ENCODE peak calls at places on chromosomes 11 and 22, in four cellular contexts. One of them, this sample, is unnamed.

GRCh38 chr11:119533931-119534694 is 111.1 kb upstream of the THY1 start:
- DNase-seq in brain microvascular endothelial cell: peak; percentile 67
- DNase-seq in GM12878: peak; percentile 13
- DNase-seq in transverse colon: peak; percentile 74
- DNase-seq in this sample: peak; percentile 55

GRCh38 chr11:132898021-132898420 is 634.3 kb downstream of the OPCML start:
- DNase-seq in brain microvascular endothelial cell: peak; percentile 76
- DNase-seq in GM12878: no peak
- DNase-seq in transverse colon: no peak
- DNase-seq in this sample: no peak

GRCh38 chr22:29205598-29206371 is at the start of gene EMID1:
- DNase-seq in brain microvascular endothelial cell: no peak
- DNase-seq in GM12878: no peak
- DNase-seq in transverse colon: peak; percentile 47
- DNase-seq in this sample: peak; percentile 67

GRCh38 chr22:30221121-30221992 is 25.2 kb downstream of the LIF start:
- DNase-seq in brain microvascular endothelial cell: no peak
- DNase-seq in GM12878: peak; percentile 56
- DNase-seq in transverse colon: peak; percentile 46
- DNase-seq in this sample: peak; percentile 72

GRCh38 chr11:58650496-58650895 is 28.0 kb downstream of the CNTF start:
- DNase-seq in brain microvascular endothelial cell: no peak
- DNase-seq in GM12878: no peak
- DNase-seq in transverse colon: no peak
- DNase-seq in this sample: no peak

GRCh38 chr11:9347100-9347499 is 32.7 kb upstream of the TMEM41B start:
- DNase-seq in brain microvascular endothelial cell: no peak
- DNase-seq in GM12878: no peak
- DNase-seq in transverse colon: no peak
- DNase-seq in this sample: no peak

GRCh38 chr22:48798281-48799226 is 1029.1 kb downstream of the BRD1 start:
- DNase-seq in brain microvascular endothelial cell: no peak
- DNase-seq in GM12878: no peak
- DNase-seq in transverse colon: no peak
- DNase-seq in this sample: no peak

GRCh38 chr11:46238078-46238966 is 39.1 kb upstream of the CREB3L1 start:
- DNase-seq in brain microvascular endothelial cell: peak; percentile 25
- DNase-seq in GM12878: no peak
- DNase-seq in transverse colon: peak; percentile 73
- DNase-seq in this sample: peak; percentile 54

GRCh38 chr11:23021287-23021863 is 161.1 kb upstream of the CCDC179 start:
- DNase-seq in brain microvascular endothelial cell: peak; percentile 31
- DNase-seq in GM12878: no peak
- DNase-seq in transverse colon: peak; percentile 11
- DNase-seq in this sample: no peak

GRCh38 chr11:124115782-124116616 is 749 bp downstream of the VWA5A start:
- DNase-seq in brain microvascular endothelial cell: no peak
- DNase-seq in GM12878: no peak
- DNase-seq in transverse colon: peak; percentile 43
- DNase-seq in this sample: no peak

GRCh38 chr11:46977038-46977818 is 40.7 kb downstream of the CSTPP1 start:
- DNase-seq in brain microvascular endothelial cell: no peak
- DNase-seq in GM12878: no peak
- DNase-seq in transverse colon: no peak
- DNase-seq in this sample: no peak

GRCh38 chr22:35212020-35212419 is 45.3 kb upstream of the HMGXB4 start:
- DNase-seq in brain microvascular endothelial cell: peak; percentile 15
- DNase-seq in GM12878: no peak
- DNase-seq in transverse colon: no peak
- DNase-seq in this sample: no peak

GRCh38 chr22:41094036-41094435 is 1.6 kb downstream of the EP300 start:
- DNase-seq in brain microvascular endothelial cell: peak; percentile 16
- DNase-seq in GM12878: no peak
- DNase-seq in transverse colon: peak; percentile 39
- DNase-seq in this sample: no peak

GRCh38 chr11:69232821-69233760 is 60.9 kb upstream of the MYEOV start:
- DNase-seq in brain microvascular endothelial cell: no peak
- DNase-seq in GM12878: no peak
- DNase-seq in transverse colon: no peak
- DNase-seq in this sample: no peak

GRCh38 chr11:114354076-114354475 is 46.2 kb downstream of the C11orf71 start:
- DNase-seq in brain microvascular endothelial cell: peak; percentile 98
- DNase-seq in GM12878: no peak
- DNase-seq in transverse colon: no peak
- DNase-seq in this sample: no peak

GRCh38 chr11:44964526-44965209 is 14.0 kb upstream of the TP53I11 start:
- DNase-seq in brain microvascular endothelial cell: no peak
- DNase-seq in GM12878: no peak
- DNase-seq in transverse colon: no peak
- DNase-seq in this sample: no peak

GRCh38 chr11:129368889-129369672 is 6.6 kb upstream of the BARX2 start:
- DNase-seq in brain microvascular endothelial cell: no peak
- DNase-seq in GM12878: no peak
- DNase-seq in transverse colon: no peak
- DNase-seq in this sample: no peak

GRCh38 chr11:120134106-120134930 is 3.6 kb downstream of the TRIM29 start:
- DNase-seq in brain microvascular endothelial cell: no peak
- DNase-seq in GM12878: no peak
- DNase-seq in transverse colon: peak; percentile 4
- DNase-seq in this sample: no peak

GRCh38 chr22:33757443-33758124 is 162.7 kb downstream of the LARGE1 start:
- DNase-seq in brain microvascular endothelial cell: no peak
- DNase-seq in GM12878: no peak
- DNase-seq in transverse colon: no peak
- DNase-seq in this sample: no peak

GRCh38 chr11:95653099-95653498 is 136.5 kb downstream of the FAM76B start:
- DNase-seq in brain microvascular endothelial cell: no peak
- DNase-seq in GM12878: no peak
- DNase-seq in transverse colon: no peak
- DNase-seq in this sample: no peak

GRCh38 chr11:88632163-88632562 is 294.6 kb upstream of the CTSC start:
- DNase-seq in brain microvascular endothelial cell: no peak
- DNase-seq in GM12878: no peak
- DNase-seq in transverse colon: no peak
- DNase-seq in this sample: no peak

GRCh38 chr11:126115253-126115540 is 52.5 kb upstream of the CDON start:
- DNase-seq in brain microvascular endothelial cell: no peak
- DNase-seq in GM12878: no peak
- DNase-seq in transverse colon: peak; percentile 71
- DNase-seq in this sample: no peak

GRCh38 chr11:24587655-24588054 is 90.8 kb downstream of the LUZP2 start:
- DNase-seq in brain microvascular endothelial cell: no peak
- DNase-seq in GM12878: no peak
- DNase-seq in transverse colon: no peak
- DNase-seq in this sample: no peak

GRCh38 chr22:35178446-35178845 is 78.8 kb upstream of the HMGXB4 start:
- DNase-seq in brain microvascular endothelial cell: no peak
- DNase-seq in GM12878: no peak
- DNase-seq in transverse colon: no peak
- DNase-seq in this sample: no peak

GRCh38 chr11:84675631-84676030 is 951.5 kb downstream of the DLG2 start:
- DNase-seq in brain microvascular endothelial cell: no peak
- DNase-seq in GM12878: no peak
- DNase-seq in transverse colon: no peak
- DNase-seq in this sample: no peak

GRCh38 chr22:37196539-37197450 is 8.7 kb upstream of the C1QTNF6 start:
- DNase-seq in brain microvascular endothelial cell: no peak
- DNase-seq in GM12878: no peak
- DNase-seq in transverse colon: peak; percentile 91
- DNase-seq in this sample: no peak

GRCh38 chr11:70621241-70621640 is 222.9 kb downstream of the CTTN start:
- DNase-seq in brain microvascular endothelial cell: no peak
- DNase-seq in GM12878: no peak
- DNase-seq in transverse colon: no peak
- DNase-seq in this sample: no peak

GRCh38 chr11:96203567-96204365 is 139.2 kb downstream of the MAML2 start:
- DNase-seq in brain microvascular endothelial cell: no peak
- DNase-seq in GM12878: no peak
- DNase-seq in transverse colon: no peak
- DNase-seq in this sample: no peak

DNA sequence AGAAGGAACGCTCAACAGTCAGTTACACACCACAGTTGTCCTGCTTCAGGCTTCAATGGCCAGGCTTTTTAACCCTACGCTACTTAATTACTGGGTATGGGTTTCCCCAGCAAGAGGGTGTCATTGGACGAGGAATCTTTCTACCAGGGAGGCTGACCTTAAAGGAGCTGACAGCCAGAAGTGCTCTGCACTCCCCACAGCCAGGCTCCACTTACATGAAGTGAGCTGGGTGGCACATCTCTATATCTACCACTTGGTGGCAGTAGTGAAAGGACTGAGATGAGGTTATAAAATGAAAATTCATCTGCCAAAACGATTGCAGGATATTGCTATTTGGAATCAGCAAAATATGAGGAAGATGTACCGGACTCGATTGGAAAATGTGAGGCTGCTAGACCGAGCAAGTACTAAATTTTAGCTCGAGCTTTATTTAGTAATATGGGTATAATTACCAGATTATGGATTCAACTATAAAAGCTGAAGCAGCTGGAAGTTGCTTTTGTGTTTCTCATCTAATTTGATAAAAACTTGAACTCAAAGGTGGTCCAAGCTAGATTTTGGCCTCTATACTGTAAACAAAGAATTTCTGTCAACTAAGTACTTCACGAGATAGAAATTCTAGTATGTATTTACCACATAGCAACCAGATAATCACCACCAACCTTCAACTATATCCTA is 54.0 kb upstream of the CEP126 start:
- DNase-seq in brain microvascular endothelial cell: peak; percentile 61
- DNase-seq in GM12878: no peak
- DNase-seq in transverse colon: peak; percentile 29
- DNase-seq in this sample: no peak
- TF ChIP-seq CTCF in brain microvascular endothelial cell: peak; percentile 83
- TF ChIP-seq CTCF in GM12878: peak; percentile 61
- TF ChIP-seq CTCF in transverse colon: peak; percentile 70
- TF ChIP-seq CTCF in this sample: peak; percentile 61

DNA sequence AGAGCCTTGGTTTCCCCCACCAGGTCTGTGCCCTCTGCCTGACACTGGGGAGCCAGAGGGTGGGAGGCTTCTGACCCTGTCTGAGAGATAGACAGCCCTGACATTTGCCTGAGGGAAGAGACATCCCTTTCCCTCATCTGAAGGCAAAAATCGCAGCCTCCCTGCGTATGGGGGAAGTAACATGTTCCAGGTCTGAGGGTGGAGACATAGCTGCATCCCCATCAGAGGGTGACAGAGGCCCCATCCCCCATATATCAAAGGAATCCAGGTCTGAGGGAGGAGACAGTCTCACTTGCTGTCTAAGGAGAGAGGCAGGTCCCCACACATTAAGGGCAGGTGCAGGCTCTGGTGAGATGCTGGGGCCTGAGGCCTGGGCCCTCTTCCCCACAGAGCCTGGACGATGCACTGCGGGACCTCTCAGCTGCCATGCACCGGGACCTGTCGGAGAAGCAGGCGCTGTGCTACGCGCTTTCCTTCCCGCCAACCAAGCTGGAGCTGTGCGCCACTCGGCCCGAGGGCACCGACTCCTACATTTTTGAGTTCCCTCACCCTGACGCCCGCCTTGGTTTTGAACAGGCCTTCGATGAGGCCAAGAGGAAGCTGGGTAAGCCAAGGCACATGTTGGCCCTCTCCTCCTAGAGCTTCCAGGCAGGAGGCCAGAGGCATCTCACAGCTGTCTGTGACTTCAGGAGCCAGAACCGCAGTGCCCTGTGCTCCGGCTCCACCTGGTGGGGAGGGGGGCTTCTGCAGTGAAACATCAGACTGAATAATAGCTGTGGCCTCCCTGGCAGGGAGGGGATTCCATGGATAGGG is 16.1 kb upstream of the RELT start:
- DNase-seq in brain microvascular endothelial cell: peak; percentile 42
- DNase-seq in GM12878: no peak
- DNase-seq in transverse colon: no peak
- DNase-seq in this sample: no peak
- TF ChIP-seq CTCF in brain microvascular endothelial cell: peak; percentile 79
- TF ChIP-seq CTCF in GM12878: peak; percentile 19
- TF ChIP-seq CTCF in transverse colon: no peak
- TF ChIP-seq CTCF in this sample: peak; percentile 67

GRCh38 chr22:50419116-50419515 is 55.7 kb downstream of the SBF1 start:
- DNase-seq in brain microvascular endothelial cell: no peak
- DNase-seq in GM12878: no peak
- DNase-seq in transverse colon: no peak
- DNase-seq in this sample: no peak
- TF ChIP-seq CTCF in brain microvascular endothelial cell: no peak
- TF ChIP-seq CTCF in GM12878: no peak
- TF ChIP-seq CTCF in transverse colon: no peak
- TF ChIP-seq CTCF in this sample: no peak

DNA sequence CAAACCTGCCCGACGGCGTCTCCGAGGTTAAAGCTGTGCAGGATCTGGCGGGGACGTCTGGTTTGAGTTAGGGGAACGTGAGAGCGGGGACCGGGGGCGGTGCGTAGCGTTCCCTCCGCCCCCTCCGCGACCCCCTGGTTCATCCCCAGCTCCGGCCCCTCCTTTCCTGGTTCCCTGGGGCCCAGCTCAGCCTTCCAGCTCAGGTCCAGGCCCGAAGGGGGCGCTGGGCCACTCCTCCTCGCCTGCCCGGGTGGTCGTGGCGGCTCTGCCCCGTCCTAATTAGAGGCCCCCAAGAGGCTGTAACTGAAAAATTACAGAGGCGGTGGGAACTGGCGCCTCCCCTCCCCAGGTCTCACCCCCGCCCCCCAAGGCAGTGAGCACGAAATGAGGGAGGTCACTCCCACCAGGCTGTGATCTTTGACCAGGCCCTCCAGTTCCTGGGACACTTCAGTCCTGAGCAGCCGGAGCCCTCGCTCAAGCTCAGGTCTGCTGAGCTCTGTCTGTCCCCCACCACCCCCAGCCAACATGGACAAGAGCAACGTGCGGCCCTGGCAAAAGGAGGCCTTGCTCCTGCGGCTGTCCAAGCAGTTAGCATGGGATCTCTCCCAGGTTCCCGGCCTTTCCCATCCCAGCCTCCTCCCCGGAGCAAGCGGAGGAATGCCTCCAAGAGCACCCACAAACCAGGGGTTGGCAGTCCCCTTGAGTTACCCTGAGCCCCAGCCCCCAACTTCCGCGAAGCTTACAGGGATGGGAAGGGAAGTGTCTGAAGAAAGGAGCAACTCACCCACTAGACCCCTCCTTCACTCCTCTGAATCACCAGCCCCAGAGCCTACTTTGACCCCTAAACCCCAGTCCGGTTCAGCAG is 3.3 kb downstream of the CD248 start:
- DNase-seq in brain microvascular endothelial cell: no peak
- DNase-seq in GM12878: no peak
- DNase-seq in transverse colon: no peak
- DNase-seq in this sample: no peak
- TF ChIP-seq CTCF in brain microvascular endothelial cell: peak; percentile 58
- TF ChIP-seq CTCF in GM12878: no peak
- TF ChIP-seq CTCF in transverse colon: no peak
- TF ChIP-seq CTCF in this sample: no peak

GRCh38 chr22:31399211-31400022 is at the start of gene DRG1:
- DNase-seq in brain microvascular endothelial cell: peak; percentile 90
- DNase-seq in GM12878: peak; percentile 85
- DNase-seq in transverse colon: peak; percentile 98
- DNase-seq in this sample: peak; percentile 97
- TF ChIP-seq CTCF in brain microvascular endothelial cell: no peak
- TF ChIP-seq CTCF in GM12878: no peak
- TF ChIP-seq CTCF in transverse colon: peak; percentile 63
- TF ChIP-seq CTCF in this sample: no peak